ENCODE peak calls at places on chromosomes 5 and 9, in five cellular contexts. One of them, this sample, is unnamed.

GRCh38 chr5:119356384-119357188 is 767 bp downstream of the TNFAIP8 start:
- DNase-seq in pancreas: no peak
- DNase-seq in CD8-positive, alpha-beta T cell: no peak
- DNase-seq in heart right ventricle: no peak
- DNase-seq in psoas muscle: no peak
- DNase-seq in this sample: peak; percentile 69

GRCh38 chr9:113587471-113588031 is 124.0 kb downstream of the RGS3 start:
- DNase-seq in pancreas: no peak
- DNase-seq in CD8-positive, alpha-beta T cell: no peak
- DNase-seq in heart right ventricle: peak; percentile 81
- DNase-seq in psoas muscle: peak; percentile 82
- DNase-seq in this sample: peak; percentile 57

GRCh38 chr9:78397045-78397843 is 100.3 kb downstream of the PSAT1 start:
- DNase-seq in pancreas: no peak
- DNase-seq in CD8-positive, alpha-beta T cell: no peak
- DNase-seq in heart right ventricle: no peak
- DNase-seq in psoas muscle: no peak
- DNase-seq in this sample: no peak

GRCh38 chr5:108516771-108517170 is 134.9 kb upstream of the FBXL17 start:
- DNase-seq in pancreas: no peak
- DNase-seq in CD8-positive, alpha-beta T cell: no peak
- DNase-seq in heart right ventricle: no peak
- DNase-seq in psoas muscle: no peak
- DNase-seq in this sample: no peak

GRCh38 chr5:74641014-74641777 is 668 bp upstream of the ENC1 start:
- DNase-seq in pancreas: peak; percentile 62
- DNase-seq in CD8-positive, alpha-beta T cell: no peak
- DNase-seq in heart right ventricle: peak; percentile 69
- DNase-seq in psoas muscle: peak; percentile 86
- DNase-seq in this sample: peak; percentile 63

GRCh38 chr9:133186736-133187135 is 22.3 kb downstream of the OBP2B start:
- DNase-seq in pancreas: no peak
- DNase-seq in CD8-positive, alpha-beta T cell: no peak
- DNase-seq in heart right ventricle: no peak
- DNase-seq in psoas muscle: peak; percentile 39
- DNase-seq in this sample: no peak

GRCh38 chr9:87650611-87651295 is 75.2 kb upstream of the CTSL start:
- DNase-seq in pancreas: no peak
- DNase-seq in CD8-positive, alpha-beta T cell: no peak
- DNase-seq in heart right ventricle: no peak
- DNase-seq in psoas muscle: no peak
- DNase-seq in this sample: no peak

GRCh38 chr5:140356878-140357730 is 2.9 kb upstream of the SLC4A9 start:
- DNase-seq in pancreas: no peak
- DNase-seq in CD8-positive, alpha-beta T cell: no peak
- DNase-seq in heart right ventricle: no peak
- DNase-seq in psoas muscle: no peak
- DNase-seq in this sample: no peak

GRCh38 chr5:41406944-41407343 is 103.5 kb downstream of the PLCXD3 start:
- DNase-seq in pancreas: no peak
- DNase-seq in CD8-positive, alpha-beta T cell: no peak
- DNase-seq in heart right ventricle: no peak
- DNase-seq in psoas muscle: no peak
- DNase-seq in this sample: no peak

GRCh38 chr5:158676642-158677489 is 422.9 kb downstream of the EBF1 start:
- DNase-seq in pancreas: no peak
- DNase-seq in CD8-positive, alpha-beta T cell: no peak
- DNase-seq in heart right ventricle: no peak
- DNase-seq in psoas muscle: no peak
- DNase-seq in this sample: peak; percentile 85

GRCh38 chr9:89185980-89186379 is 7.4 kb upstream of the SHC3 start:
- DNase-seq in pancreas: no peak
- DNase-seq in CD8-positive, alpha-beta T cell: no peak
- DNase-seq in heart right ventricle: no peak
- DNase-seq in psoas muscle: no peak
- DNase-seq in this sample: peak; percentile 3

GRCh38 chr9:104276709-104277245 is 182.7 kb downstream of the SMC2 start:
- DNase-seq in pancreas: no peak
- DNase-seq in CD8-positive, alpha-beta T cell: no peak
- DNase-seq in heart right ventricle: no peak
- DNase-seq in psoas muscle: no peak
- DNase-seq in this sample: no peak

GRCh38 chr9:133994359-133995011 is 2.4 kb upstream of the VAV2 start:
- DNase-seq in pancreas: peak; percentile 83
- DNase-seq in CD8-positive, alpha-beta T cell: peak; percentile 69
- DNase-seq in heart right ventricle: peak; percentile 78
- DNase-seq in psoas muscle: peak; percentile 84
- DNase-seq in this sample: peak; percentile 81

GRCh38 chr5:148909766-148910165 is 83.4 kb downstream of the ADRB2 start:
- DNase-seq in pancreas: no peak
- DNase-seq in CD8-positive, alpha-beta T cell: no peak
- DNase-seq in heart right ventricle: no peak
- DNase-seq in psoas muscle: no peak
- DNase-seq in this sample: no peak

GRCh38 chr5:51632794-51633193 is 249.5 kb downstream of the ISL1 start:
- DNase-seq in pancreas: no peak
- DNase-seq in CD8-positive, alpha-beta T cell: no peak
- DNase-seq in heart right ventricle: no peak
- DNase-seq in psoas muscle: no peak
- DNase-seq in this sample: no peak

GRCh38 chr9:24342457-24342856 is 203.2 kb downstream of the IZUMO3 start:
- DNase-seq in pancreas: no peak
- DNase-seq in CD8-positive, alpha-beta T cell: no peak
- DNase-seq in heart right ventricle: no peak
- DNase-seq in psoas muscle: no peak
- DNase-seq in this sample: no peak

GRCh38 chr5:670396-671270 is 22.5 kb downstream of the TPPP start:
- DNase-seq in pancreas: no peak
- DNase-seq in CD8-positive, alpha-beta T cell: no peak
- DNase-seq in heart right ventricle: no peak
- DNase-seq in psoas muscle: peak; percentile 51
- DNase-seq in this sample: no peak

GRCh38 chr5:78008356-78008967 is 232.3 kb upstream of the TBCA start:
- DNase-seq in pancreas: no peak
- DNase-seq in CD8-positive, alpha-beta T cell: no peak
- DNase-seq in heart right ventricle: no peak
- DNase-seq in psoas muscle: no peak
- DNase-seq in this sample: peak; percentile 31

GRCh38 chr5:178225174-178225573 is 7.4 kb downstream of the PHYKPL start:
- DNase-seq in pancreas: no peak
- DNase-seq in CD8-positive, alpha-beta T cell: no peak
- DNase-seq in heart right ventricle: no peak
- DNase-seq in psoas muscle: peak; percentile 26
- DNase-seq in this sample: no peak
- H3K36me3 ChIP-seq in pancreas: no peaks in the 10 kb centered on the region
- H3K36me3 ChIP-seq in CD8-positive, alpha-beta T cell: peaks cover 35% of the 10 kb centered on the region
- H3K36me3 ChIP-seq in heart right ventricle: peaks cover 4% of the 10 kb centered on the region
- H3K36me3 ChIP-seq in psoas muscle: peaks cover 11% of the 10 kb centered on the region
- H3K36me3 ChIP-seq in this sample: peaks cover 97% of the 10 kb centered on the region

DNA sequence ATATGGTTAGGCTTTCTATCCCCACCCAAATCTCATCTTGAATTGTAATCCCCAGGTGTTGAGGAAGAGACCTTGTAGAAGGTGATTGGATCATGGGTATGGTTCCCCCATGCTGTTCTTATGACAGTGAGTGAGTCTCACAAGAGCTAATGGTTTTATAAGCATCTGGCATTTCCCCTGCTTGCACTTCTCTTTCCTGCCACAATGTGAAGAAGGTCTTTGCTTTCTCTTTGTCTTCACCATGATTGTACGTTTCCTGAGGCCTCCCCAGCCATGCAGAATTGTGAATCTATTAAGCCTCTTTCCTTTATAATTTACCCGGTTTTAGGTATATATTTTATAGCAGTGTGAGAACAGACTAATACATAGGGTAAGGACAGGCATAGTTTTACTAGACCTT is 334.5 kb downstream of the TLR4 start:
- DNase-seq in pancreas: no peak
- DNase-seq in CD8-positive, alpha-beta T cell: no peak
- DNase-seq in heart right ventricle: no peak
- DNase-seq in psoas muscle: no peak
- DNase-seq in this sample: no peak
- TF ChIP-seq CTCF in pancreas: no peak
- TF ChIP-seq CTCF in CD8-positive, alpha-beta T cell: no peak
- TF ChIP-seq CTCF in heart right ventricle: no peak
- TF ChIP-seq CTCF in psoas muscle: no peak
- TF ChIP-seq CTCF in this sample: no peak

DNA sequence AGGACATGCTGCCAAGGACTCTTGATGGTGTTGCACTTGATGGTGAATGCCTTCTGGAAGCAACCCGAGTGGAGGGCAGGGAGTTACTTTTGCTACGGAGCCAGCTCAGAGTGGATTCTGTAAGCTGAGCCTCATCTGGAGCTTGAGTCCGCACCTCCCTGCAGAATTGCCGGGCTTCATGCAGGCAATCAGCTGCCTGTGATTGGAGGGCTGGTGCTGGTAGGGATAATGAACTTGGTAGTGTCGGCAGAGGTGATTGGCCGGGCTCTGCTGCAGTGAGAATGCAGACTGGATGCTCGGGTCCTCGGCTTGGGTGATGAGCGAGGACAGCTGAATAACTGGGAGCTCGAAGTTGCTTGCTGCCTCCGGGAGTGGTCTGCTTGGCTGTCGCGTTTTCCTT is 23.1 kb downstream of the SLC25A25 start:
- DNase-seq in pancreas: no peak
- DNase-seq in CD8-positive, alpha-beta T cell: no peak
- DNase-seq in heart right ventricle: peak; percentile 69
- DNase-seq in psoas muscle: peak; percentile 85
- DNase-seq in this sample: no peak
- H3K27ac ChIP-seq in pancreas: no peak overlapping the region
- H3K27ac ChIP-seq in CD8-positive, alpha-beta T cell: no peak overlapping the region
- H3K27ac ChIP-seq in heart right ventricle: no peak overlapping the region
- H3K27ac ChIP-seq in psoas muscle: no peak overlapping the region
- H3K27ac ChIP-seq in this sample: no peak overlapping the region

GRCh38 chr9:107863406-107863805 is 373.8 kb upstream of the KLF4 start:
- DNase-seq in pancreas: no peak
- DNase-seq in CD8-positive, alpha-beta T cell: no peak
- DNase-seq in heart right ventricle: no peak
- DNase-seq in psoas muscle: no peak
- DNase-seq in this sample: no peak
- H3K36me3 ChIP-seq in pancreas: no peaks in the 10 kb centered on the region
- H3K36me3 ChIP-seq in CD8-positive, alpha-beta T cell: no peaks in the 10 kb centered on the region
- H3K36me3 ChIP-seq in heart right ventricle: no peaks in the 10 kb centered on the region
- H3K36me3 ChIP-seq in psoas muscle: no peaks in the 10 kb centered on the region
- H3K36me3 ChIP-seq in this sample: no peaks in the 10 kb centered on the region

GRCh38 chr5:174793684-174794328 is 69.4 kb downstream of the MSX2 start:
- DNase-seq in pancreas: peak; percentile 66
- DNase-seq in CD8-positive, alpha-beta T cell: no peak
- DNase-seq in heart right ventricle: peak; percentile 34
- DNase-seq in psoas muscle: peak; percentile 65
- DNase-seq in this sample: peak; percentile 29
- TF ChIP-seq CTCF in pancreas: peak; percentile 76
- TF ChIP-seq CTCF in CD8-positive, alpha-beta T cell: peak; percentile 56
- TF ChIP-seq CTCF in heart right ventricle: peak; percentile 63
- TF ChIP-seq CTCF in psoas muscle: peak; percentile 68
- TF ChIP-seq CTCF in this sample: peak; percentile 83

DNA sequence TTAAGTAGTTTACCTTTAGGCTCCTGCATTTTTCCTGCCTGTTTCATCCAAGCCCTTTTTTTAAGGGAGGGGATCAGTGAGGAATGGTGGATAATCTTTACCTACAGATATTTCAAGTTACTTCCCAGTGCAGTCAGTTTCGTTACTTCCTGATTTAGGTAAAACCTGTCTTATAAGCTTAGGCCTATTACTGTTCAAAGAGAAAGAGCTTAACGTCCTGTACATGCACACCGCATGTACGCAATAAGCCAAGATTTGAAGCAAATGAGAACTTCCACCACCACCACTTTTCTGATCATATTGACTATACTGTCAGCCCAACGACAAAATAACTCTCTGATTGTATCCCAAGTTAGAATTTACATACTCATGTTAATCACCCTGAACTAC is 5.2 kb downstream of the NFIB start:
- DNase-seq in pancreas: no peak
- DNase-seq in CD8-positive, alpha-beta T cell: no peak
- DNase-seq in heart right ventricle: no peak
- DNase-seq in psoas muscle: no peak
- DNase-seq in this sample: no peak
- H3K27ac ChIP-seq in pancreas: peak overlapping the region; percentile 99
- H3K27ac ChIP-seq in CD8-positive, alpha-beta T cell: no peak overlapping the region
- H3K27ac ChIP-seq in heart right ventricle: peak overlapping the region; percentile 99
- H3K27ac ChIP-seq in psoas muscle: peak overlapping the region; percentile 99
- H3K27ac ChIP-seq in this sample: no peak overlapping the region

GRCh38 chr5:54525692-54526091 is 8.1 kb downstream of the SNX18 start:
- DNase-seq in pancreas: no peak
- DNase-seq in CD8-positive, alpha-beta T cell: no peak
- DNase-seq in heart right ventricle: no peak
- DNase-seq in psoas muscle: no peak
- DNase-seq in this sample: no peak
- H3K36me3 ChIP-seq in pancreas: no peaks in the 10 kb centered on the region
- H3K36me3 ChIP-seq in CD8-positive, alpha-beta T cell: no peaks in the 10 kb centered on the region
- H3K36me3 ChIP-seq in heart right ventricle: no peaks in the 10 kb centered on the region
- H3K36me3 ChIP-seq in psoas muscle: no peaks in the 10 kb centered on the region
- H3K36me3 ChIP-seq in this sample: no peaks in the 10 kb centered on the region

GRCh38 chr5:156475831-156476551 is 149.0 kb downstream of the SGCD start:
- DNase-seq in pancreas: no peak
- DNase-seq in CD8-positive, alpha-beta T cell: no peak
- DNase-seq in heart right ventricle: peak; percentile 55
- DNase-seq in psoas muscle: peak; percentile 60
- DNase-seq in this sample: no peak
- TF ChIP-seq CTCF in pancreas: no peak
- TF ChIP-seq CTCF in CD8-positive, alpha-beta T cell: no peak
- TF ChIP-seq CTCF in heart right ventricle: no peak
- TF ChIP-seq CTCF in psoas muscle: no peak
- TF ChIP-seq CTCF in this sample: no peak

DNA sequence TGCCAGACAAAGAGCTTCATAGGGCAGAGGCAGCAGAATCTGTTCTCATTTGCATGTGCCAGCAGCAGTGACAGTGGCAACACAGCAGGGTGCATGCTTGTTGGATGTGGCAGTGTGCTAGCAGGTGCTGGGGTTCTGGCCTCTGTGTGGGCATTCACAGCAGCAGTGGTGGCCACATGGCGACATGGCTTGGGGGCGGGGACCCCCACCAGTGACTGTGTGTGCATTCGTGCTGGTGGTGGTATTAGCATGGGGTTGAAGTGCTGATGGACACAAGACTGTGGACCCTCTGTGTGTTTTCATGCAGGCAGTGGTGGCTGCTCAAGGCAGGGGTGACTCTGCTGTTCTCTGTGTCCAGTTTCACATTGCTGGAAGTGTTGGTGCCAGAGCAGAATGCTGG is 183.2 kb upstream of the PDE4D start:
- DNase-seq in pancreas: no peak
- DNase-seq in CD8-positive, alpha-beta T cell: no peak
- DNase-seq in heart right ventricle: no peak
- DNase-seq in psoas muscle: no peak
- DNase-seq in this sample: no peak
- H3K27ac ChIP-seq in pancreas: no peak overlapping the region
- H3K27ac ChIP-seq in CD8-positive, alpha-beta T cell: no peak overlapping the region
- H3K27ac ChIP-seq in heart right ventricle: no peak overlapping the region
- H3K27ac ChIP-seq in psoas muscle: no peak overlapping the region
- H3K27ac ChIP-seq in this sample: no peak overlapping the region